ENCODE peak calls at places on chromosome 19, in eight cellular contexts. T is HTR-8/SVneo; D is AG09319; C is stimulated activated CD4-positive, alpha-beta T cell treated with anti-CD3 and anti-CD28 coated beads, Interleukin-15, amount 100 ng/mL, for 48 hours; X is BJ; K is A549; W is amygdala; M is activated CD8-positive, alpha-beta memory T cell treated with anti-CD3 and anti-CD28 coated beads for 4 hours. L is an unnamed sample.
A peak's percentile ranks its signal among the peaks of the same experiment; 100 is the strongest.

GRCh38 chr19:49801966-49802661 is 11.0 kb downstream of the FUZ start:
- DNase-seq in M (no peak), C (no peak), T (no peak), K (no peak), X (peak; percentile 29), W (peak; percentile 65), D (peak; percentile 54), L (no peak)

GRCh38 chr19:18251587-18252369 is 22.5 kb downstream of the IQCN start:
- DNase-seq in C (peak; percentile 59), W (peak; percentile 15), M (peak; percentile 64), K (peak; percentile 53), T (peak; percentile 79), D (peak; percentile 23), X (no peak), L (peak; percentile 49)

GRCh38 chr19:24033962-24034342 is 53.0 kb upstream of the ZNF254 start:
- DNase-seq in K (peak; percentile 26), T (peak; percentile 10), C (no peak), M (no peak), W (peak; percentile 27), D (peak; percentile 25), X (peak; percentile 19), L (no peak)

GRCh38 chr19:50710612-50711011 is 9.0 kb downstream of the SHANK1 start:
- DNase-seq in C (no peak), T (no peak), M (no peak), K (no peak), D (no peak), W (no peak), X (no peak), L (no peak)

GRCh38 chr19:40542197-40542859 is 34.3 kb upstream of the SHKBP1 start:
- DNase-seq in M (no peak), D (no peak), X (no peak), C (no peak), W (no peak), T (no peak), K (no peak), L (no peak)

GRCh38 chr19:10621966-10622365 is 3.4 kb upstream of the SLC44A2 start:
- DNase-seq in T (no peak), D (no peak), W (no peak), K (no peak), X (no peak), C (no peak), M (no peak), L (no peak)

GRCh38 chr19:1651061-1651547 is 1.3 kb downstream of the TCF3 start:
- DNase-seq in X (no peak), D (no peak), W (no peak), K (no peak), T (no peak), M (peak; percentile 57), C (no peak), L (no peak)

GRCh38 chr19:45103200-45103624 is 10.2 kb downstream of the PPP1R37 start:
- DNase-seq in W (no peak), T (no peak), C (no peak), K (no peak), M (no peak), D (no peak), X (no peak), L (no peak)